ENCODE peak calls at places on chromosome 16, in four cellular contexts. D is heart left ventricle, B is ascending aorta, R is tibial nerve. W is an unnamed sample. For H3K4me1, the result is how much of the 10 kb centered on the place peaks cover.

GRCh38 chr16:71882505-71883192 is 1.3 kb downstream of the ZNF821 start:
- DNase-seq in R (peak), B (peak), D (no peak), W (no peak)

GRCh38 chr16:58661199-58661830 is 23.3 kb downstream of the SLC38A7 start:
- DNase-seq in R (no peak), B (peak), D (peak), W (peak)

GRCh38 chr16:68346892-68347480 is 36.2 kb downstream of the PRMT7 start:
- DNase-seq in B (no peak), R (no peak), D (no peak), W (no peak)

GRCh38 chr16:70160821-70161220 is 12.8 kb upstream of the CLEC18C start:
- DNase-seq in R (no peak), B (no peak), D (no peak), W (no peak)

GRCh38 chr16:70589998-70590471 is 56.3 kb upstream of the IL34 start:
- DNase-seq in R (no peak), D (peak), B (peak), W (peak)

GRCh38 chr16:12141073-12141472 is 164.5 kb downstream of the SNX29 start:
- DNase-seq in B (no peak), R (no peak), D (no peak), W (no peak)

GRCh38 chr16:30068750-30069574 is 3.4 kb downstream of the ALDOA start:
- DNase-seq in R (no peak), D (peak), B (no peak), W (no peak)

GRCh38 chr16:47142469-47143328 is 1.0 kb downstream of the NETO2 start:
- DNase-seq in D (peak), B (no peak), R (no peak), W (peak)

GRCh38 chr16:78488461-78488860 is 389.0 kb downstream of the WWOX start:
- DNase-seq in B (no peak), R (no peak), D (no peak), W (no peak)

GRCh38 chr16:53999841-54000240 is 286.7 kb downstream of the IRX3 start:
- DNase-seq in D (no peak), B (no peak), R (no peak), W (no peak)

GRCh38 chr16:89801800-89802199 is 14.6 kb downstream of the FANCA start:
- DNase-seq in B (no peak), D (no peak), R (no peak), W (no peak)

GRCh38 chr16:50616883-50617629 is 64.1 kb downstream of the SNX20 start:
- DNase-seq in D (no peak), B (no peak), R (no peak), W (peak)

GRCh38 chr16:1678500-1679098 is 520 bp downstream of the JPT2 start:
- DNase-seq in R (peak), D (peak), B (peak), W (peak)

GRCh38 chr16:4613636-4614570 is 785 bp downstream of the UBALD1 start:
- DNase-seq in B (no peak), R (no peak), D (no peak), W (peak)

GRCh38 chr16:62665269-62665668 is 629.0 kb upstream of the CDH8 start:
- DNase-seq in B (no peak), D (no peak), R (no peak), W (no peak)

GRCh38 chr16:50210266-50211038 is 55.9 kb upstream of the ADCY7 start:
- DNase-seq in D (peak), B (peak), R (peak), W (peak)

GRCh38 chr16:12090162-12090552 is 113.6 kb downstream of the SNX29 start:
- DNase-seq in D (no peak), R (no peak), B (no peak), W (no peak)

GRCh38 chr16:69084301-69084700 is 21.2 kb upstream of the HAS3 start:
- DNase-seq in B (no peak), D (no peak), R (no peak), W (no peak)

GRCh38 chr16:28326881-28327610 is 34.7 kb downstream of the SBK1 start:
- DNase-seq in R (no peak), D (no peak), B (no peak), W (peak)

GRCh38 chr16:69057400-69058378 is 47.8 kb upstream of the HAS3 start:
- DNase-seq in B (no peak), D (no peak), R (no peak), W (no peak)

GRCh38 chr16:27198451-27199234 is 4.7 kb upstream of the KDM8 start:
- DNase-seq in R (no peak), B (no peak), D (no peak), W (no peak)

GRCh38 chr16:8962393-8963009 is 1.2 kb downstream of the USP7 start:
- DNase-seq in R (no peak), D (no peak), B (no peak), W (peak)

GRCh38 chr16:23640669-23640958 is 496 bp downstream of the PALB2 start:
- DNase-seq in B (no peak), D (no peak), R (no peak), W (no peak)

GRCh38 chr16:57736419-57737281 is 1.1 kb downstream of the KATNB1 start:
- DNase-seq in B (no peak), D (no peak), R (no peak), W (peak)

GRCh38 chr16:88532434-88533241 is 37.6 kb upstream of the ZC3H18 start:
- DNase-seq in B (no peak), R (no peak), D (no peak), W (peak)

GRCh38 chr16:88533381-88533831 is 36.8 kb upstream of the ZC3H18 start:
- DNase-seq in D (no peak), B (no peak), R (no peak), W (peak)

GRCh38 chr16:88535181-88535856 is 34.9 kb upstream of the ZC3H18 start:
- DNase-seq in D (no peak), B (no peak), R (no peak), W (peak)

GRCh38 chr16:88534731-88535141 is 35.5 kb upstream of the ZC3H18 start:
- DNase-seq in B (no peak), D (peak), R (no peak), W (peak)

GRCh38 chr16:88533945-88534641 is 36.1 kb upstream of the ZC3H18 start:
- DNase-seq in R (peak), D (peak), B (peak), W (peak)
- H3K27ac ChIP-seq in R (peak), D (peak), B (peak), W (peak)

DNA sequence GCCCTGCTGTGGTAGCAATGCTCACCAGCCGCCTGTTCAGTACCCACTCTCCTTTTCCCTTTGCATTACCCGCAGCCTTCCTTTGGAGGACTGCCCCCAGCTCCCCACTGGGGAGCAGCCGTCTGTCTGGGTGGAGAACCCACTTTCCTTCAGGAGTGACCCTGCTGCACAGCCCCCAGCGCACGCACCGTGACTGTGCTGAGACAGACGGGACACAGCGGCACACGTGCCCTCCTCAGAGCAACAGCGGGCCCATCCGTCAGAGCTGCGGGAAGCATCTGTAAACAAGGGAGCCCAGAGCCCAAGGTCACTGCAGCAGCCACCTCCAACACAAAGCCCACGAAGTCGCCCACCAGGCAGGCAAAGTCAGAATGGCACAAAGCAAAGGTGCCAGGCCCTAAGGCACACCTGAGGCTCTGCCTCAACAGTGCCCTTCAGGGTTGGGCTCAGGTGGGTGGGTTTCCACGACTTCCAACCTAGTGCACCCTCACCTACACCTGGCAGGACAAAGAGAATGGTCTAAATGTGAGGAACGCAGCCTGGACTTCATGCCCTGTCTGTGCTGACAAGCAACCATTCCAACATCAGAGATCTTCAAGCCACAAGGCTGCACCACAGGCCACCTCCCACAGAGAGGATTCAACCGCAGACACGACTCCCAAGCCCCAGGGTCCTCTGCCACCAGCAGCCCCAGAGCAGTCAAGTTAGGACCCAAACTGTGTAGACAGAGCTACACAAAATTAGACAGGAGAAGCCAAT is 9.9 kb downstream of the AXIN1 start:
- DNase-seq in D (no peak), B (no peak), R (no peak), W (no peak)
- H3K4me1 ChIP-seq in D (under half), B (under half), R (under half), W (under half)

DNA sequence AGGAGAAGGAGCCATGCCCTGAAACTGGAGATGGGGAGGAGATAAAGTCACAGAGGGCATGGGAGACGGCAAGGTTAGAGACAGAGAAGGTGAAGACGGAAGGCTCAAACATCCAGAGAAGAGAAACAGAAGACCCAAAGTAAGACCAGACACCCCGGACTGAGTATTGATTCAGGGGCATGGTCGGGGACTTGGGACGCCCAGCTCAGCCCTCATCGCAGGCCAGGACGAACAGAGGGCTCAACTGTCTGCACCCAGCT is 1.1 kb downstream of the XYLT1 start:
- DNase-seq in D (no peak), B (no peak), R (no peak), W (no peak)
- H3K27ac ChIP-seq in D (no peak), B (peak), R (peak), W (no peak)

GRCh38 chr16:21590287-21590686 is 9.1 kb upstream of the METTL9 start:
- DNase-seq in B (no peak), D (no peak), R (no peak), W (no peak)

GRCh38 chr16:21593530-21594289 is 5.7 kb upstream of the METTL9 start:
- DNase-seq in B (no peak), D (no peak), R (no peak), W (no peak)

GRCh38 chr16:21590791-21591190 is 8.6 kb upstream of the METTL9 start:
- DNase-seq in B (no peak), D (no peak), R (no peak), W (no peak)

GRCh38 chr16:21584817-21585216 is 14.6 kb upstream of the METTL9 start:
- DNase-seq in R (no peak), D (no peak), B (no peak), W (no peak)

DNA sequence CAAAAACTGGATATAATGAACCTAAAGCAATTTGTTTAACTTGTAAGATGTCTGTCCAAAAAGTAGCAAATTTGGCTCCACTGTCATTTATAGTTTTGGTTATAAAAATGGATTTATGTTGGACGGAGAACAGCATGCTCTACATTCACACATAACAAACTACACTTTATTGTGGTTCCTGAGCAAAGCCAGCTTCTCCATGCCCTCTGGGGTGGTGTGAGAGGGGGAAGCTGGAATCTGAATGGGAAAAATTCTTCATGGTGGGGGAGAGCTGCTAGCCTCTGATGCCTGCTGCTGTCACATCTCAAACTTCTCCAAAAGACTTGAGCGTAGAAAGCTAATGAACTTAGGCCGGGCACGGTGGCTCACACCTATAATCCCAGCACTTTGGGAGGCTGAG is 9.8 kb upstream of the METTL9 start:
- DNase-seq in B (no peak), R (no peak), D (no peak), W (no peak)
- H3K4me1 ChIP-seq in B (under half), R (under half), D (under half), W (under half)

GRCh38 chr16:86378831-86379504 is 131.4 kb upstream of the FOXF1 start:
- DNase-seq in D (no peak), B (no peak), R (no peak), W (no peak)

GRCh38 chr16:86378128-86378527 is 132.2 kb upstream of the FOXF1 start:
- DNase-seq in B (no peak), R (no peak), D (no peak), W (no peak)

GRCh38 chr16:86380045-86380444 is 130.3 kb upstream of the FOXF1 start:
- DNase-seq in D (no peak), B (no peak), R (no peak), W (no peak)

GRCh38 chr16:86381491-86381890 is 128.8 kb upstream of the FOXF1 start:
- DNase-seq in R (no peak), B (no peak), D (no peak), W (no peak)

GRCh38 chr16:86379505-86379846 is 130.9 kb upstream of the FOXF1 start:
- DNase-seq in D (no peak), B (no peak), R (no peak), W (no peak)
- H3K27ac ChIP-seq in D (no peak), B (no peak), R (no peak), W (no peak)